ENCODE peak calls at places on chromosomes 5 and 9, in four cellular contexts. N is aorta; B is suprapubic skin; S is CD8-positive, alpha-beta memory T cell. W is an unnamed sample.

GRCh38 chr5:126676195-126676624 is 75.5 kb downstream of the PHAX start:
- DNase-seq in S (peak; percentile 60), B (no peak), N (no peak), W (peak; percentile 82)

GRCh38 chr5:146368137-146368536 is 29.5 kb downstream of the POU4F3 start:
- DNase-seq in S (no peak), B (no peak), N (no peak), W (no peak)

GRCh38 chr5:80540691-80541090 is 29.4 kb downstream of the ANKRD34B start:
- DNase-seq in S (no peak), N (no peak), B (no peak), W (no peak)

GRCh38 chr5:61182449-61182848 is 20.2 kb upstream of the SMIM15 start:
- DNase-seq in N (no peak), S (no peak), B (no peak), W (no peak)

GRCh38 chr5:51657340-51658240 is 274.3 kb downstream of the ISL1 start:
- DNase-seq in B (no peak), S (no peak), N (no peak), W (no peak)

GRCh38 chr5:169094586-169095409 is 206.1 kb downstream of the SLIT3 start:
- DNase-seq in N (no peak), S (no peak), B (peak; percentile 76), W (no peak)

GRCh38 chr9:134403682-134404301 is 77.5 kb downstream of the RXRA start:
- DNase-seq in S (peak; percentile 34), N (peak; percentile 95), B (no peak), W (no peak)

GRCh38 chr9:18362901-18363685 is 110.9 kb upstream of the ADAMTSL1 start:
- DNase-seq in S (no peak), B (no peak), N (no peak), W (no peak)

GRCh38 chr5:99105216-99105615 is 176.4 kb upstream of the CHD1 start:
- DNase-seq in S (no peak), B (no peak), N (no peak), W (no peak)

GRCh38 chr5:167549763-167550162 is 741.7 kb upstream of the WWC1 start:
- DNase-seq in N (no peak), S (no peak), B (no peak), W (no peak)

GRCh38 chr9:127608104-127608966 is 3.7 kb upstream of the STXBP1 start:
- DNase-seq in S (peak; percentile 78), B (peak; percentile 68), N (peak; percentile 68), W (no peak)

GRCh38 chr5:151179489-151179840 is 21.9 kb upstream of the ANXA6 start:
- DNase-seq in S (no peak), N (no peak), B (no peak), W (no peak)

GRCh38 chr9:113556877-113557593 is 93.5 kb downstream of the RGS3 start:
- DNase-seq in S (no peak), N (peak; percentile 7), B (peak; percentile 15), W (no peak)

GRCh38 chr9:15135167-15135792 is 171.7 kb downstream of the TTC39B start:
- DNase-seq in N (no peak), B (no peak), S (peak; percentile 33), W (peak; percentile 91)

GRCh38 chr5:16666861-16667481 is 50.2 kb upstream of the RETREG1 start:
- DNase-seq in N (no peak), B (no peak), S (no peak), W (no peak)

GRCh38 chr5:14400611-14401010 is 181.0 kb upstream of the OTULINL start:
- DNase-seq in B (no peak), N (no peak), S (no peak), W (no peak)

GRCh38 chr5:59126665-59127354 is 543.9 kb downstream of the RAB3C start:
- DNase-seq in B (no peak), N (no peak), S (no peak), W (no peak)

GRCh38 chr5:14581333-14581890 is at the start of gene OTULINL:
- DNase-seq in S (peak; percentile 81), B (peak; percentile 88), N (peak; percentile 91), W (peak; percentile 33)

GRCh38 chr5:141632650-141633049 is 4.0 kb downstream of the HDAC3 start:
- DNase-seq in N (no peak), S (no peak), B (no peak), W (no peak)

GRCh38 chr9:12963537-12963936 is 188.7 kb downstream of the LURAP1L start:
- DNase-seq in N (no peak), B (no peak), S (no peak), W (no peak)

GRCh38 chr9:24672336-24672735 is 126.6 kb upstream of the IZUMO3 start:
- DNase-seq in S (no peak), B (no peak), N (no peak), W (no peak)

GRCh38 chr9:4781408-4781807 is 11.3 kb upstream of the RCL1 start:
- DNase-seq in S (no peak), B (no peak), N (no peak), W (no peak)

GRCh38 chr9:109428854-109429253 is 69.3 kb downstream of the PTPN3 start:
- DNase-seq in B (no peak), S (no peak), N (no peak), W (no peak)

GRCh38 chr5:69042915-69043795 is 50.7 kb upstream of the SLC30A5 start:
- DNase-seq in N (peak; percentile 70), S (peak; percentile 84), B (peak; percentile 81), W (peak; percentile 76)

GRCh38 chr9:107587175-107587963 is 97.8 kb upstream of the KLF4 start:
- DNase-seq in S (no peak), B (peak; percentile 65), N (peak; percentile 59), W (no peak)
- H3K4me3 ChIP-seq in S (no peak overlapping the region), B (peak overlapping the region; percentile 20), N (no peak overlapping the region), W (no peak overlapping the region)

DNA sequence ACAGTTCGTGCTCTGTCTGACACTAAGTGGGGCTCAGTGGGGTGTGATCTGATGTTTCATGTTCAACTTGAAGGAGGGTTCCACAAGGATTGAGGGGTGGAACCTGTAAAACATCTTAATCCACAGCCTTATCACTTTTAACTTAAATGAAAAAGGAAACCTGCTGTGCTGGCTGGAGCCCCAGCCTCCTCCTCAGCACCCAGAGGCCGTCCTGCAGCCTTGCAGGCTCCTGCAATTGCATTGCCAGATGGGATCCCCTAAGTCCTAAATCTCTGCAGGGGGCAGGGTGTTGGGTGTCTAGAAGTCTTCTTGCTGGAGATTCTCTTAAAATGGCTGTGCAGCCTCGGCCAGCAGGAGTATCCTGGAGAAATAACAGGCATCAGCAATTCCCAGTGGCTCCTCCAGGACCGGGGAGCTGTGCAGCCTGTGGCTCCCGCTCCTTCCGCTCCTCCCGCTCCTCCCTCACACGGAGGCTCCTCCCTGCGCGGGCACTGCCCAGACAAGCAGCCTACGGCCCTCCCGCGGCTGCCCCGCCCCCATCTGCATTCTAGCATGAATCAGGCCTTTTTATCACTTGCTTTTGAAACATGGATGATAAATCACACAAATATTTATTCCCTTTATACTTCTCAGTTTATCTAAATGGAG is 131.0 kb downstream of the ADAMTS16 start:
- DNase-seq in S (no peak), N (peak; percentile 79), B (no peak), W (peak; percentile 20)
- H3K4me3 ChIP-seq in S (no peak overlapping the region), N (no peak overlapping the region), B (no peak overlapping the region), W (no peak overlapping the region)

GRCh38 chr9:120659617-120660169 is 54.6 kb downstream of the MEGF9 start:
- DNase-seq in B (no peak), S (no peak), N (no peak), W (no peak)
- H3K4me3 ChIP-seq in B (no peak overlapping the region), S (no peak overlapping the region), N (no peak overlapping the region), W (no peak overlapping the region)

DNA sequence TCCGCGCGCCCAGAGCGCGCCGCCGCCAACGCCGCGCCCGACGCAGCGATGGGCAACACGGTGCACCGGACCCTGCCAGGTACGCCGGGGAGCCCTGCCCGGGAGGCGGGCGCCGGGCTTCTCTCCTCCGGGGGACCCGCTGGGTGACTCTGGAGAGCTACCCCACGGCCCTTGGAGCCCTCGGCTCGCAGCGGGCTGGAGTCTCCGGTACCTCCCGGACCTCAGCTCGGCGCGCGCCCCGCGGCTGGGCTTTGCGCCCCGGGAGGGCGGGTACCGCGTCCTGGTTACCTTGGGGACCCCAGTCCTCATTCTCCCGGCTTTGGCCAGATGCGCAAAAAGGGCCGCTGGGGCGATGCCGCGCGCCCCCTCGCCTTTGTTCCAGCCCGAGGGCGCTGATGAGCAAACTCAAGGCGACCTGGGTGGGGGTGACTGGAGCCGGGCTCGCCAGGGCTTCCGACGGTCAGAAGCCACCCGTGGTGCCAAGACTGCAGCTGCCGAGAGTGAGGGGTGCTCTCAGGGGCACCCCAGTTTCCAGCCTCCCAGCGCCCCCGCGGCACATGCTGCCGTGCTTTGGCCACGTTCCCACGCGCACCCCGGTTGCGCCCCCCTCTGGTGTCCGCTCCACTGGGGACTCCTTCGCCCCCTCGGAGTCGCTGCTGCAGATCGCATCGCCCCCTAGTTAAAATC is 439 bp downstream of the NEURL1B start:
- DNase-seq in N (peak; percentile 45), B (no peak), S (no peak), W (no peak)
- H3K4me3 ChIP-seq in N (peak overlapping the region; percentile 54), B (peak overlapping the region; percentile 73), S (no peak overlapping the region), W (peak overlapping the region; percentile 90)

W was measured in iPS DF 6.9.